ENCODE peak calls at places on chromosome 12, in seven cellular contexts. G is stimulated activated CD4-positive, alpha-beta T cell treated with anti-CD3 and anti-CD28 coated beads, TNF-alpha, amount 100 ng/mL, for 1 hour; W is amygdala; U is ACHN; F is effector CD8-positive, alpha-beta T cell; P is astrocyte of the spinal cord; B is heart left ventricle. J is an unnamed sample.

GRCh38 chr12:90905691-90906370 is 49.1 kb downstream of the CCER1 start:
- DNase-seq in G (no peak), W (no peak), U (no peak), F (no peak), P (peak; percentile 27), B (no peak), J (no peak)

GRCh38 chr12:20142956-20143355 is 225.4 kb upstream of the PDE3A start:
- DNase-seq in G (no peak), W (no peak), U (no peak), F (no peak), P (no peak), B (no peak), J (no peak)

GRCh38 chr12:65826513-65827171 is 2.4 kb downstream of the HMGA2 start:
- DNase-seq in G (no peak), W (no peak), U (peak; percentile 81), F (no peak), P (peak; percentile 80), B (no peak), J (no peak)

GRCh38 chr12:104354167-104354867 is 50.8 kb downstream of the EID3 start:
- DNase-seq in G (no peak), W (no peak), U (no peak), F (no peak), P (no peak), B (no peak), J (no peak)

GRCh38 chr12:96061864-96062453 is 26.6 kb upstream of the LTA4H start:
- DNase-seq in G (peak; percentile 53), W (no peak), U (peak; percentile 88), F (peak; percentile 59), P (peak; percentile 83), B (peak; percentile 74), J (peak; percentile 78)

GRCh38 chr12:14554281-14555008 is 13.2 kb downstream of the PLBD1 start:
- DNase-seq in G (no peak), W (no peak), U (no peak), F (no peak), P (no peak), B (peak; percentile 96), J (peak; percentile 11)

GRCh38 chr12:67593041-67593870 is 55.3 kb upstream of the DYRK2 start:
- DNase-seq in G (no peak), W (no peak), U (peak; percentile 22), F (no peak), P (peak; percentile 23), B (no peak), J (no peak)

GRCh38 chr12:45730116-45730841 is 773 bp downstream of the ARID2 start:
- DNase-seq in G (peak; percentile 29), W (peak; percentile 2), U (peak; percentile 69), F (peak; percentile 37), P (peak; percentile 66), B (peak; percentile 58), J (peak; percentile 70)